ENCODE peak calls at places on chromosomes 3 and 15, in four cellular contexts. Z is bronchial epithelial cell, S is body of pancreas, P is Caco-2. N is an unnamed sample.

GRCh38 chr3:14989943-14990753 is 42.8 kb downstream of the NR2C2 start:
- DNase-seq in S (no peak), P (no peak), Z (peak; percentile 43), N (no peak)

GRCh38 chr15:65639509-65639908 is 17.8 kb downstream of the SLC24A1 start:
- DNase-seq in Z (no peak), P (no peak), S (no peak), N (no peak)

GRCh38 chr15:39106913-39107312 is 474.0 kb upstream of the THBS1 start:
- DNase-seq in S (no peak), Z (no peak), P (no peak), N (no peak)

GRCh38 chr3:183698760-183699159 is 1.2 kb downstream of the YEATS2 start:
- DNase-seq in S (no peak), P (no peak), Z (peak; percentile 31), N (peak; percentile 30)

GRCh38 chr15:83613716-83614115 is 40.2 kb upstream of the ADAMTSL3 start:
- DNase-seq in P (no peak), S (peak; percentile 39), Z (no peak), N (no peak)

GRCh38 chr3:141797167-141797773 is 34.1 kb downstream of the GRK7 start:
- DNase-seq in P (no peak), S (peak; percentile 25), Z (no peak), N (peak; percentile 20)

GRCh38 chr3:113754486-113755159 is 7.8 kb downstream of the ATP6V1A start:
- DNase-seq in Z (no peak), S (no peak), P (no peak), N (peak; percentile 31)

GRCh38 chr3:143090486-143090885 is 29.1 kb upstream of the CHST2 start:
- DNase-seq in P (no peak), S (no peak), Z (no peak), N (no peak)

GRCh38 chr3:195060531-195061385 is 210.2 kb downstream of the XXYLT1 start:
- DNase-seq in P (no peak), S (no peak), Z (no peak), N (no peak)
- H3K4me3 ChIP-seq in P (no peak overlapping the region), S (no peak overlapping the region), Z (no peak overlapping the region), N (no peak overlapping the region)

GRCh38 chr15:35206060-35206675 is 121.1 kb upstream of the NANOGP8 start:
- DNase-seq in Z (peak; percentile 15), S (no peak), P (peak; percentile 4), N (peak; percentile 41)
- TF ChIP-seq CTCF in Z (peak; percentile 32), S (no peak), P (peak; percentile 32), N (peak; percentile 44)

DNA sequence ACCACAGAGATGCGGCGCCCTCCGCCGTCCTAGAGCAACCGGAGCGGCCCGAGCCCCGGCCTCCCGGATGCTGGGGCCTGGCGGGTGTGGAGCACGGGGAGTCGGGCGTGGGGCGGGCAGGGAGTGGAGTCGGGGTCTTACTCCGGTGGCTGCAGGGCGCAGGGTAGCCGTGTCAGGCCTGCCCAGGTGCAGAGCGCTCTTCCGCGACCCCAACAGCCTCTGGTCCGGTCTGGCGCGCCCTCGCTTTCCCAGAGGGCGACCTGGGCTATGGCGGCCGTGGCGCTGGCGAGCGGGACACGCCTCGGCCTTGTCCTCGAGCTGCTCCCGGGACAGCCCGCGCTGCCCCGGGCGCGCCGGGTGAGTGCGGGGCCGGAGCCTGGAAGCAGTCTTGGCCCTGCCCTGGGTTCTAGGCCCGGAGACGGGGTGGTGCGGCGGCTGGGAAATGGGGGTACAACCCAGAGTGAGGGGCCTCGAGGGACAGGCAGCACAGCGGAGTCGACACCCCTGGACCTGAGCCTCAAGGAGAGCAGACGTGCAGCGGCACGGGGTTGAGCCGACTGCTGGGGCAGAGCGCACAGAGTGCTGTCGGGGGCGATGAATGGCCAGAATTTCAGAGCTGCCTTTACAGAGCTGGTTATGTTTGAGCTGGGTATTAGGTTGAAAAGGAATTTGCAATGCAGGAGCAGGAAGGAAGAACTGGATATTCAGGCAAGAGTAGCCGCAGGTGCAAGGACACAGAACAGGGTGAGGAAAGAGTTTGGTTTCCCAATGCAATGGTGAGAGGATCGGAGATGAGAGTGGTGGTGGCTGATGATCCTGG is at the start of gene ZNF662:
- DNase-seq in P (peak; percentile 58), Z (no peak), S (peak; percentile 66), N (no peak)
- H3K4me3 ChIP-seq in P (peak within 1 kb of the TSS; percentile 60), Z (peak within 1 kb of the TSS; percentile 43), S (peak within 1 kb of the TSS; percentile 53), N (no peak within 1 kb of the TSS)

GRCh38 chr15:57746752-57747151 is 40.2 kb downstream of the POLR2M start:
- DNase-seq in Z (peak; percentile 60), P (no peak), S (no peak), N (no peak)

GRCh38 chr15:57747206-57747605 is 40.7 kb downstream of the POLR2M start:
- DNase-seq in P (no peak), S (no peak), Z (peak; percentile 21), N (peak; percentile 9)

GRCh38 chr15:57752840-57753239 is 46.3 kb downstream of the POLR2M start:
- DNase-seq in P (no peak), S (no peak), Z (no peak), N (no peak)

GRCh38 chr15:57751177-57751800 is 44.8 kb downstream of the POLR2M start:
- DNase-seq in P (peak; percentile 29), S (no peak), Z (peak; percentile 48), N (peak; percentile 10)

DNA sequence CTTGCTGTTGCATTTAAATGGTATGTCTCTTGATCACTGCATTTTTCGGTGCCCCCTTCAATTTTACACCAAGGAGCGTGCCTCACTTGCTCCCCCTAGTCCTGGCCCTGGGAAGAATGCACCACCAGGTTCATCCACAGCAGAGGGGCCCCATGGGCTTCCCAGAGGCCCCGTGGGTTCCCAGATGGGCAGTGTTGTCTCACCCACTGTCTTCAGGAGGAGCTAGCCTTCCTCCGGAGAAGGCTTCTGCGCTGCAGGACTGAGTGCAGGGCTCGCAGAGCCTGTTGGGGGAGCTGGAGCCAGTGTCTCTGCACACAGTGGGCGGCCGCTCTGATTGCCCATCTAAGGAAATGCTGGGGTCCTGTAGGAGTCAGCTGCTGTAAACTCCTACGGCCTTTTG is 45.9 kb downstream of the POLR2M start:
- DNase-seq in Z (no peak), S (no peak), P (no peak), N (no peak)
- TF ChIP-seq CTCF in Z (no peak), S (no peak), P (no peak), N (no peak)

GRCh38 chr15:52680756-52681155 is 1.6 kb upstream of the ATOSA start:
- DNase-seq in S (no peak), Z (no peak), P (no peak), N (no peak)

GRCh38 chr15:52678468-52679231 is 538 bp downstream of the ATOSA start:
- DNase-seq in Z (peak; percentile 49), P (peak; percentile 86), S (peak; percentile 92), N (peak; percentile 51)

GRCh38 chr15:52681441-52681840 is 2.3 kb upstream of the ATOSA start:
- DNase-seq in S (no peak), Z (no peak), P (no peak), N (no peak)

GRCh38 chr15:52679232-52680040 is at the start of gene ATOSA:
- DNase-seq in S (peak; percentile 92), P (peak; percentile 94), Z (peak; percentile 82), N (peak; percentile 92)

DNA sequence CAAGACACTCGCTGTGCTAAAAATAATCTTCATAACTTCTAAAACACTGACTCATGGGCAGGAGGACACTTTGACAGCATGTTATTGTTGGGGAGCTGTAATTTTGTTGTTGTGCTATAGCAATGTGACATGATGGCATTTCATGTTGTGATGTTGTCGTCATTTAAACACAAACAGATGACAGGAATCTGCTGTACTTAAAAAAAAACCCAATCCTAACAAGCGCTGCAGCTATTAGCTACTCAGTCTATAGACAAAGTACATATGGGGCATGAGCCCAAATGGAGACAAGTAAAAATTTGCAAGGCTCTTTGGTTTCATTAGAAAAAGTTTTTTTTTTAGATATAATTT is 828 bp upstream of the ATOSA start:
- DNase-seq in Z (no peak), P (peak; percentile 1), S (no peak), N (peak; percentile 9)
- H3K4me3 ChIP-seq in Z (peak overlapping the region; percentile 96), P (peak overlapping the region; percentile 92), S (no peak overlapping the region), N (peak overlapping the region; percentile 85)

DNA sequence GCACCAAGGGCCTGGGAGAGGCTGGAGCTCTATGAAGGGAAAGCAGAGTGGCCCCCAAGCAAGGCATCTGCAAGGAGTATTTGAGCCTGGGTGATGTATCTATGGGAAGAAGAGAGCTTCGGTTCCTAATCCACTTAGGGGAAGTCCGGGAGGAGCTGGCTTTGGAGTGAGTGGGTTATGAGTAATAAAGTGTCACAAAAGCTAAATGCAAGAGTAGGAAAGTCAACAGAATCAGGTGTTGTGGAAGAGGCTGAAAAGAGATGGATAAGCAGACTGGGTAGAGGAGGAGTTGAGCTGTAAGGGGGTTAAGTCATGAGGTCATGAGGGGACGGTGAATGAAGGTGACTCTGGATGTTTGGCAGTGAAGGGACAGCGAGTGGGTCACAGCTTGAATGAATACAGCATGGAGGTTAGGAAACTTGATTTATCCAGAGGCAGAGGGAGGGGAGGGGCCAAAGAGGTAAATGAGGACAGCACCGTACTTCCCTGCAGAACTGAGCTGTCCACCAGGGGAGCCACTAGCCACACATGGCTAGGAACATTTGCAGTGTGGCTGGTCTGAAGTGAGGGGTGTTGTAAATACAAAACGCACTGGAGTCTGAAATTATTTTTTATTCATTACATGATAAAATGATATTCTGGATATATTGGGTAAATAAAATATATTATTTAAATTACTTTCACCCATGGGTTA is 83.3 kb downstream of the ADCY5 start:
- DNase-seq in S (peak; percentile 17), Z (peak; percentile 59), P (peak; percentile 37), N (no peak)
- TF ChIP-seq CTCF in S (peak; percentile 39), Z (peak; percentile 38), P (peak; percentile 61), N (peak; percentile 34)

GRCh38 chr15:59039225-59039624 is 51.8 kb downstream of the RNF111 start:
- DNase-seq in Z (no peak), S (no peak), P (no peak), N (peak; percentile 46)

GRCh38 chr15:59042041-59042440 is 54.6 kb downstream of the RNF111 start:
- DNase-seq in S (no peak), P (no peak), Z (no peak), N (no peak)
- H3K4me3 ChIP-seq in S (no peak overlapping the region), P (no peak overlapping the region), Z (no peak overlapping the region), N (no peak overlapping the region)

DNA sequence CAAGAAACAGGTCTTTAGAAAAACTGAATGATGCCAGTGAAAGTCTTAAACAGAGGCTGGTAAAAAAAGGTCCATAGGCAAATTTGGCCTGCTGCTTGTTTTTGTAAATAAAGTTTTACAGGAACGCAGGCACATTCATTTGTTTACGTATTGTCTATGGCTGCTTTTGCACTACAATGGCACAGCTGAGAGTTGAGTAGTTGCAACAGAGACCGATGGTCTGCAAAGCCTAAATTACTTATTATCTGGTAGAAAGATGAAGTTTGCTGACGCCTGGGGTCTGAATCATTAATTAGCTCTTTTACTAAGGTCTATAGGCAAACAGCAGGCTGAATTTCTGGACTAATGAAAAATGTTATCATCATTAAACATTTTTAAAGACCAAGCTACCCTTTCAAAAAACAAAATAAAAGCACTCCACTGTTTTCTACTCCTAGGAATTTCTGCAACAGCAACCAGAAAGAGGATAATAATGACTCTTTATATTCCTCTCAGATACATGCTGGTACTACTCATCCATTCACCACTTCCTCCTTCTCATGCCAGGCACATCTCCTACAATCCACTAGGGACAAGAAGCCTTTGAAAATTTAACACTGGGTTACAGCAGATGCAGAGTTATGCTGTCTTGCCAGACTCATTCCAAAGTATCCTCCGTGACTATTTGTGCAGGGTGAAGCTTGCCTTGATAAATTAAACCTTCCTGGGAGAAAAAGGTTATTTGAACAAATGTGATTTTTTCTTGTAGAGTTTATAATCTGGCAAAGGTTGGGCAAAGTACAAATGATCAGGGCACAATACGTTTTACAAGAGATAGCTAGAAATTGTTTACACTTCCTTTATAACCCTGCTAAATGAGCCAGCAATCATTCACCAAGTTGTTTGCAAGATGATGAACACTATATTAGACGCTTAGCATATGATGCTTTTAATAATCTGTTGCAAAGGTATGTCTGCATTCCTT is 6.0 kb downstream of the GATM start:
- DNase-seq in S (no peak), P (no peak), Z (no peak), N (no peak)
- TF ChIP-seq CTCF in S (peak; percentile 37), P (peak; percentile 18), Z (no peak), N (no peak)